ENCODE peak calls at places on chromosomes 13 and 19, in eight cellular contexts. L is fibroblast of lung; B is AG04450; C is pancreas; A is adrenal gland; T is tibial artery; D is Peyer's patch; X is CD4-positive, CD25-positive, alpha-beta regulatory T cell. J is an unnamed sample.

GRCh38 chr19:40282920-40283319 is 2.2 kb downstream of the AKT2 start:
- DNase-seq in X (no peak), D (no peak), A (no peak), L (peak; percentile 23), B (no peak), C (no peak), T (no peak), J (no peak)

GRCh38 chr19:55085923-55086715 is 10.4 kb downstream of the EPS8L1 start:
- DNase-seq in A (no peak), B (no peak), L (no peak), D (no peak), X (no peak), T (no peak), C (no peak), J (no peak)

GRCh38 chr19:17109962-17110598 is 34.5 kb downstream of the MYO9B start:
- DNase-seq in C (no peak), T (peak; percentile 84), B (no peak), A (peak; percentile 66), X (no peak), D (peak; percentile 90), L (no peak), J (no peak)

GRCh38 chr13:112896736-112897602 is 72.0 kb upstream of the MCF2L start:
- DNase-seq in T (no peak), C (no peak), A (no peak), B (no peak), X (no peak), D (no peak), L (no peak), J (no peak)

GRCh38 chr19:3353493-3353892 is 12.9 kb upstream of the NFIC start:
- DNase-seq in D (no peak), B (no peak), C (no peak), X (no peak), L (no peak), T (no peak), A (no peak), J (no peak)

GRCh38 chr19:45601524-45602522 is at the start of gene GPR4:
- DNase-seq in T (no peak), C (no peak), L (no peak), A (peak; percentile 37), X (no peak), D (no peak), B (no peak), J (no peak)

GRCh38 chr13:111941845-111942447 is 125.0 kb upstream of the SOX1 start:
- DNase-seq in B (no peak), A (no peak), C (no peak), X (no peak), L (no peak), D (no peak), T (no peak), J (no peak)

GRCh38 chr13:99280166-99280565 is 22.0 kb upstream of the GPR18 start:
- DNase-seq in B (no peak), A (no peak), D (no peak), L (peak; percentile 55), X (no peak), T (no peak), C (no peak), J (peak; percentile 12)

GRCh38 chr13:20969182-20969581 is 66.6 kb upstream of the XPO4 start:
- DNase-seq in L (peak; percentile 67), B (no peak), A (no peak), T (no peak), D (no peak), C (no peak), X (no peak), J (no peak)

DNA sequence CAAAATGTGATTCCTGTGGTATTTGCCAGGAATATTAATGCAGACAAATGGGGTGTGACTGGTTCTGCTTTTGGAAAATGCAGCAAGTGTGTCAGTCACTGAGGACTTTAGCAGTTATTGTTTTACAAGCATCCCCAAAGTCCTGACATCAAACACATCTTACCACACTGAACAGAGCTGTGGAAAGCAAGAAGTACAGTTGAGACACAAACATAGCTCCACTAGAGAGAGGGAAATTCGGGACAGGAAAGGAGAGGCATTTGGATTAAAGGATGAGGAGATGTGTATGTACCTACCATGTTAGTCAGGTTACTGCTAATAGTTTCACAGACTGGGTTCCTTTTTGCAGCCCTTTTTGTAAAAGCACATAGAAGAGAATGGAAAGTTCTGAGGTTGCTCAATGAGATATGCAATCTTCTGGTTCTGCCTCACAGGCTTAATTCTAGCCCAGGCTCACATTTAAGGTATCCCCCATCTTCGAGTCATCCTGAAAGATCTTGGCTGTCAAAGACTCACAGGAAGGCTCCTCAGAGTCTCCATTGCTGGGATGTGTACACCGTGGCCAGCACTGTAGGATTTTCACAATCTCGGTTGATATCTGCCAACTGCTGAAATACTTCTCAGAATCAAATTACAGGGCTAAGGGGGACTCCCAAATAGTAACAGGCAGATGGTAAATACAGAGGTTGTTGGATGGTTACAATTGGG is 316.6 kb downstream of the DNAJC15 start:
- DNase-seq in B (no peak), D (no peak), L (no peak), X (no peak), A (no peak), T (no peak), C (no peak), J (no peak)
- H3K27ac ChIP-seq in B (peak overlapping the region; percentile 11), D (no peak overlapping the region), L (no peak overlapping the region), X (no peak overlapping the region), A (no peak overlapping the region), T (no peak overlapping the region), C (no peak overlapping the region), J (no peak overlapping the region)

GRCh38 chr19:50743537-50743936 is 20.4 kb downstream of the CLEC11A start:
- DNase-seq in A (no peak), C (no peak), X (no peak), T (no peak), B (no peak), L (no peak), D (no peak), J (no peak)
- H3K27ac ChIP-seq in A (no peak overlapping the region), C (no peak overlapping the region), X (no peak overlapping the region), T (no peak overlapping the region), B (no peak overlapping the region), L (no peak overlapping the region), D (no peak overlapping the region), J (no peak overlapping the region)

GRCh38 chr19:33512021-33512420 is 9.6 kb downstream of the PEPD start:
- DNase-seq in X (no peak), C (no peak), T (no peak), A (no peak), B (no peak), L (no peak), D (no peak), J (no peak)

GRCh38 chr19:33512580-33513137 is 8.9 kb downstream of the PEPD start:
- DNase-seq in D (no peak), X (no peak), C (no peak), T (no peak), B (no peak), A (no peak), L (no peak), J (no peak)

GRCh38 chr19:33511346-33511745 is 10.2 kb downstream of the PEPD start:
- DNase-seq in A (no peak), B (no peak), C (no peak), X (no peak), D (no peak), T (no peak), L (no peak), J (no peak)

GRCh38 chr19:33514885-33515485 is 6.6 kb downstream of the PEPD start:
- DNase-seq in A (no peak), B (no peak), L (peak; percentile 27), C (no peak), D (peak; percentile 78), T (no peak), X (peak; percentile 68), J (no peak)

DNA sequence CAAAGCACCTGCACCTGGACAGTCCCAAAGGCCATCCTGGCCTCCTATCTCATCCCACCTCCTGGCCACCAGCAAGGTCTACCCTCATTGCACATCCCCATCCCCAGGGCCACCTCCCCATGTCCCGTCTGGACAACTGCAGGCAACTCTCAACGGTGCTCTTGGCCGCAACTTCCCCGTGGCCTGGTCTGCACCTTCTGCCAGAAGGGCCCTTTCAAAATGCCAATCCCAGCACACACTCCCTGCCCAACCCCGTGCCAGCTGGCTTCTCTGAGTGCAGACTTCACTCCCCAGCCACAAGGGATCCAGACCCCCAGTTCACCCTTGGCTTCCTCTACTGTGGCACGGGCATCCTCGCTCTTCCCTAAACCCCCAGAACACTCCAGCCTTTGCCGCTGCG is 8.2 kb downstream of the PEPD start:
- DNase-seq in T (no peak), L (no peak), A (no peak), D (no peak), B (no peak), C (no peak), X (no peak), J (no peak)
- H3K27ac ChIP-seq in T (no peak overlapping the region), L (no peak overlapping the region), A (no peak overlapping the region), D (no peak overlapping the region), B (no peak overlapping the region), C (no peak overlapping the region), X (no peak overlapping the region), J (no peak overlapping the region)

DNA sequence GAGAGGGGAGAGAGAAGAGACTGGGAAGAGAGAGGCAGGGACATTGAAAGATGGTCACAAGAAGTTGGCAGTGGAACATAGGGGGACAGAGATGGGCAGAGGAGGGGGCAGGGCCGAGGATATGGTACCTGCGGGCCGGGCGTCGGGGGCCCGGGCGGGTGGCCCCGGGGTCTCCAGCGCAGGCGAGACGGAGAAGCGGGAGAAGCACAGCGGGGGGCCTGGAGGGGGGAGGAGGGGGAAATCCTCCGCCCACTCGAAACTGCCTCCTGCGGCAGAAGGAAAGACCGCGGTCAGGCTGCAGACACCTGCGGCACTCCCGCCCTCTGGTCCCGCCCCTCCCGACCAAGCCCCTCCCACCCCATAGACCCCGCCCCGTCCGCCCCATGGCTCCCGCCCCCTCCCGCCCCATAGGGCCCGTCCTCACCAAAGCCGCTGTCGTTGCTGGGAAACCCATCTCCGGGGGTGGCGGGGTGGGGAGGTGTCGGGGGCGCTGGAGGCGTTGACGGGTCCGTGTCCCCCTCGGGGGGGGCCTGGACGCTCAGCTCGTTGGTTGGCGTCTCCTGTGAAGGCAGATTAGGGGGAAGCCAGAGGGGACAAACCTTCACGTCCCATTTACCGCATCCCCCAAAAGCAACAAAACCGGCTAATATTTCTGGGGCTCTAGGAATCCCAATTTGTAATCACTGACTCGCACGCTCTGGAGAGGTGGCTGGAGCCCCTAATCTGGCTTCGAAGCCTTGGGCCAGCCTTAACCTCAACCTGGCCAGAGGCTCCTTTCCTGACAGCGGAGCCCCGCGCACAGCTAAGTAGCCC is 20.4 kb downstream of the LMTK3 start:
- DNase-seq in T (no peak), A (peak; percentile 40), X (peak; percentile 58), C (no peak), L (no peak), D (peak; percentile 76), B (no peak), J (no peak)
- H3K27ac ChIP-seq in T (no peak overlapping the region), A (no peak overlapping the region), X (no peak overlapping the region), C (no peak overlapping the region), L (no peak overlapping the region), D (no peak overlapping the region), B (no peak overlapping the region), J (no peak overlapping the region)

DNA sequence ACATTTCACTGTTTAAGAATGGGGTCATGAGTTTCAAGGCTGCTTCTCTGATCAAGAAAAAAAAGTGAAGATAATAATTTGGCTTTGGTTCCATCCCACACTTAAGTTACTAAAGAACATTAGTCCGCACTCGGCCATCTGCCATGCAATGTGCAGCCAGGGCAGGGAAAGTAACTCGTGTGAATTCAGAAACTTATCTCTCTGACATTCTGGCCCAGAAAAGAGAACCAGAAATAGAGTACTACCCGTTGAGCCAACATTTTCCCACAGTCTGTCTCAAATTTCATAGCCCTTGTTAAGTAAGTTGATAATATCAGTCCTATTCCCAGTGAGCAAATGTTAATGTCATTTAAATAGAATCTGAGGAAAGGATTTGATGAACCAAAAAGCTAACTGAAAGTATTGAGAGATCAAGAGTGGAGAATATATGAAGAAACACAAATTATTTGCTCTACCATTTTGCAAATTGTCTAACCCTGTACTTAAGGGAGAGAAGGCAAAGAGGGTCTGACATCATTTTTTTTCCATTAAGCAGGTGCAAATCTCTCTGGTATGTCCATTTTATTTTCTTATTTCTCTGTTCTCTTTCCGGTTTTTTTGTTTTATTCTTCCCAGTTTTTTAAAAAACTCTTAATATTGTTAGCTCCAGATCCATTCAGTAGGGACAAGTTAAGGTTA is 156.3 kb downstream of the NDFIP2 start:
- DNase-seq in D (no peak), L (peak; percentile 9), C (peak; percentile 30), A (peak; percentile 53), T (no peak), X (no peak), B (no peak), J (no peak)
- H3K27ac ChIP-seq in D (no peak overlapping the region), L (no peak overlapping the region), C (no peak overlapping the region), A (no peak overlapping the region), T (no peak overlapping the region), X (no peak overlapping the region), B (no peak overlapping the region), J (no peak overlapping the region)

J was measured in epithelial cell of prostate.